ENCODE peak calls at places on chromosomes 13 and 19, in four cellular contexts. R is cardiac muscle cell, L is AG09319, O is nephron progenitor cell. W is an unnamed sample.

GRCh38 chr19:6767357-6768235 is at the start of gene SH2D3A:
- DNase-seq in R (peak), L (no peak), O (peak), W (peak)

GRCh38 chr19:49224856-49225255 is 67.3 kb downstream of the TRPM4 start:
- DNase-seq in R (peak), L (no peak), O (peak), W (peak)

GRCh38 chr19:5271145-5271544 is 69.5 kb downstream of the PTPRS start:
- DNase-seq in R (no peak), L (no peak), O (no peak), W (no peak)

GRCh38 chr19:4365791-4366665 is 22.7 kb downstream of the MPND start:
- DNase-seq in R (no peak), L (no peak), O (no peak), W (no peak)

GRCh38 chr13:106349080-106349841 is 186.2 kb downstream of the EFNB2 start:
- DNase-seq in R (peak), L (no peak), O (peak), W (peak)

GRCh38 chr13:51541037-51541436 is 43.2 kb upstream of the WDFY2 start:
- DNase-seq in R (no peak), L (no peak), O (no peak), W (peak)

GRCh38 chr13:70960841-70961443 is 852.7 kb upstream of the KLHL1 start:
- DNase-seq in R (peak), L (no peak), O (no peak), W (peak)

GRCh38 chr19:6576869-6577281 is 14.1 kb downstream of the CD70 start:
- DNase-seq in R (no peak), L (no peak), O (no peak), W (no peak)

GRCh38 chr19:21463449-21464105 is 41.8 kb upstream of the ZNF429 start:
- DNase-seq in R (peak), L (no peak), O (peak), W (peak)

GRCh38 chr13:41645313-41645712 is 188.0 kb downstream of the RGCC start:
- DNase-seq in R (peak), L (peak), O (no peak), W (peak)

GRCh38 chr19:6723108-6723618 is 2.7 kb upstream of the C3 start:
- DNase-seq in R (peak), L (no peak), O (no peak), W (peak)

GRCh38 chr19:51441410-51442390 is 16.6 kb downstream of the SIGLEC8 start:
- DNase-seq in R (no peak), L (no peak), O (no peak), W (no peak)

GRCh38 chr13:42392706-42393572 is 121.0 kb downstream of the AKAP11 start:
- DNase-seq in R (no peak), L (no peak), O (no peak), W (no peak)